ENCODE peak calls at places on chromosomes 7 and 10, in eight cellular contexts. F is cardiac muscle cell; D is activated CD4-positive, alpha-beta T cell treated with anti-CD3 and anti-CD28 coated beads, Interleukin-2, amount 50 U/mL, for 4 hours; Z is SK-MEL-5; Q is EH; W is Right ventricle myocardium superior; G is mesothelial cell of epicardium; N is AG04450. U is an unnamed sample.
A peak's percentile ranks its signal among the peaks of the same experiment; 100 is the strongest.

GRCh38 chr7:80584778-80585177 is 53.7 kb upstream of the CD36 start:
- DNase-seq in F (peak; percentile 86), Q (peak; percentile 20), D (no peak), N (no peak), Z (peak; percentile 49), G (no peak), W (no peak), U (no peak)

GRCh38 chr10:122341141-122341810 is 33.2 kb upstream of the PLEKHA1 start:
- DNase-seq in N (no peak), D (no peak), G (no peak), Q (no peak), Z (no peak), F (peak; percentile 48), W (no peak), U (peak; percentile 36)

GRCh38 chr7:66050990-66051424 is 24.6 kb upstream of the ASL start:
- DNase-seq in F (peak; percentile 98), Z (no peak), D (no peak), W (no peak), Q (peak; percentile 98), G (no peak), N (peak; percentile 84), U (no peak)

GRCh38 chr7:157088136-157088535 is 50.6 kb upstream of the UBE3C start:
- DNase-seq in D (no peak), Z (no peak), Q (no peak), W (no peak), G (no peak), N (no peak), F (no peak), U (no peak)

GRCh38 chr7:139426258-139427028 is 57.0 kb downstream of the KLRG2 start:
- DNase-seq in W (no peak), F (no peak), N (no peak), Z (no peak), Q (peak; percentile 14), D (no peak), G (no peak), U (peak; percentile 24)

GRCh38 chr10:59907918-59908807 is 1.8 kb upstream of the CCDC6 start:
- DNase-seq in N (peak; percentile 63), D (peak; percentile 30), Q (peak; percentile 84), Z (peak; percentile 74), F (peak; percentile 93), G (no peak), W (peak; percentile 50), U (no peak)

GRCh38 chr7:99579956-99580777 is 17.9 kb upstream of the TMEM225B start:
- DNase-seq in Q (peak; percentile 44), G (peak; percentile 70), N (no peak), W (peak; percentile 53), Z (peak; percentile 45), D (peak; percentile 60), F (peak; percentile 35), U (peak; percentile 27)

GRCh38 chr7:79923953-79924352 is 210.7 kb upstream of the GNAI1 start:
- DNase-seq in Z (no peak), G (no peak), N (no peak), D (no peak), W (no peak), Q (peak; percentile 41), F (no peak), U (no peak)

GRCh38 chr7:137954614-137955013 is 47.3 kb downstream of the CREB3L2 start:
- DNase-seq in D (no peak), Q (peak; percentile 24), N (no peak), G (no peak), W (no peak), F (no peak), Z (no peak), U (no peak)

GRCh38 chr10:45428611-45429510 is 54.8 kb downstream of the ALOX5 start:
- DNase-seq in Z (no peak), N (no peak), G (no peak), D (no peak), Q (no peak), F (no peak), W (no peak), U (no peak)

U was measured in left ventricle myocardium inferior.